ENCODE peak calls at places on chromosome 1, in six cellular contexts. X, C, M, B, S and U are unnamed samples.

GRCh38 chr1:153490272-153491051 is 30.0 kb upstream of the S100A7 start:
- DNase-seq in C (no peak), S (no peak), X (no peak), M (peak), B (no peak), U (peak)

GRCh38 chr1:56516539-56517252 is 62.7 kb downstream of the PLPP3 start:
- DNase-seq in S (peak), M (peak), X (no peak), B (no peak), C (peak), U (peak)

GRCh38 chr1:67948155-67949075 is 102.0 kb downstream of the DIRAS3 start:
- DNase-seq in B (no peak), X (no peak), C (no peak), S (peak), M (peak), U (peak)

GRCh38 chr1:210132582-210132981 is 100.0 kb upstream of the SERTAD4 start:
- DNase-seq in S (peak), M (peak), X (peak), C (no peak), B (no peak), U (peak)

GRCh38 chr1:211333906-211334305 is 7.3 kb downstream of the TRAF5 start:
- DNase-seq in C (no peak), X (no peak), B (peak), S (no peak), M (no peak), U (peak)

GRCh38 chr1:21496886-21497285 is 12.3 kb upstream of the ALPL start:
- DNase-seq in M (no peak), X (no peak), C (no peak), B (no peak), S (no peak), U (no peak)

GRCh38 chr1:91736999-91737615 is 148.8 kb downstream of the TGFBR3 start:
- DNase-seq in B (no peak), S (peak), X (peak), M (peak), C (peak), U (peak)

GRCh38 chr1:30422251-30422650 is 301.1 kb downstream of the MATN1 start:
- DNase-seq in X (no peak), M (no peak), S (peak), B (peak), C (peak), U (no peak)

GRCh38 chr1:3664700-3665375 is 12.5 kb downstream of the TP73 start:
- DNase-seq in S (no peak), X (no peak), M (no peak), C (no peak), B (no peak), U (no peak)

GRCh38 chr1:3905953-3906671 is 6.0 kb upstream of the C1orf174 start:
- DNase-seq in C (no peak), X (no peak), B (no peak), M (no peak), S (no peak), U (no peak)

GRCh38 chr1:25107643-25108010 is 124.7 kb downstream of the SYF2 start:
- DNase-seq in B (no peak), M (peak), X (no peak), C (no peak), S (no peak), U (peak)

GRCh38 chr1:215819114-215819513 is 252.0 kb downstream of the KCTD3 start:
- DNase-seq in M (peak), B (no peak), S (peak), X (no peak), C (no peak), U (peak)

GRCh38 chr1:94658221-94658620 is 116.7 kb upstream of the F3 start:
- DNase-seq in M (peak), C (no peak), S (no peak), X (no peak), B (peak), U (peak)

GRCh38 chr1:207454046-207454964 is at the start of gene CR2:
- DNase-seq in X (peak), B (peak), M (no peak), S (peak), C (peak), U (no peak)

GRCh38 chr1:48916121-48917069 is 139.7 kb upstream of the BEND5 start:
- DNase-seq in X (peak), S (peak), C (peak), M (peak), B (peak), U (peak)

GRCh38 chr1:47616036-47616435 is 178.2 kb downstream of the FOXD2 start:
- DNase-seq in C (peak), B (no peak), S (no peak), X (no peak), M (no peak), U (no peak)

GRCh38 chr1:91872560-91873081 is 13.3 kb downstream of the TGFBR3 start:
- DNase-seq in B (no peak), X (no peak), C (no peak), S (no peak), M (peak), U (no peak)

GRCh38 chr1:24705260-24706073 is 39.8 kb upstream of the CLIC4 start:
- DNase-seq in S (peak), X (peak), B (peak), M (peak), C (peak), U (peak)

GRCh38 chr1:218461351-218461750 is 116.2 kb downstream of the TGFB2 start:
- DNase-seq in C (no peak), B (no peak), X (no peak), M (no peak), S (no peak), U (peak)

GRCh38 chr1:89725016-89725380 is 92.1 kb downstream of the LRRC8C start:
- DNase-seq in M (peak), C (no peak), B (no peak), S (peak), X (no peak), U (peak)

GRCh38 chr1:19637606-19638005 is 6.5 kb upstream of the NBL1 start:
- DNase-seq in X (no peak), C (no peak), S (no peak), M (no peak), B (no peak), U (no peak)

GRCh38 chr1:161091796-161092507 is 2.6 kb upstream of the NECTIN4 start:
- DNase-seq in B (no peak), C (no peak), S (peak), X (no peak), M (no peak), U (no peak)

GRCh38 chr1:186144505-186144904 is 230.5 kb downstream of the TPR start:
- DNase-seq in M (no peak), B (no peak), X (no peak), S (no peak), C (no peak), U (no peak)

GRCh38 chr1:15933684-15934083 is 42.2 kb downstream of the ZBTB17 start:
- DNase-seq in X (no peak), C (no peak), S (no peak), M (no peak), B (no peak), U (no peak)

GRCh38 chr1:4305526-4306301 is 348.7 kb upstream of the AJAP1 start:
- DNase-seq in B (no peak), M (no peak), X (no peak), C (peak), S (peak), U (no peak)

GRCh38 chr1:225896937-225897549 is 8.1 kb upstream of the LEFTY1 start:
- DNase-seq in B (no peak), S (no peak), C (no peak), M (peak), X (no peak), U (peak)
- H4K91ac ChIP-seq in B (peak), S (no peak), C (no peak), M (no peak), X (no peak), U (no peak)

DNA sequence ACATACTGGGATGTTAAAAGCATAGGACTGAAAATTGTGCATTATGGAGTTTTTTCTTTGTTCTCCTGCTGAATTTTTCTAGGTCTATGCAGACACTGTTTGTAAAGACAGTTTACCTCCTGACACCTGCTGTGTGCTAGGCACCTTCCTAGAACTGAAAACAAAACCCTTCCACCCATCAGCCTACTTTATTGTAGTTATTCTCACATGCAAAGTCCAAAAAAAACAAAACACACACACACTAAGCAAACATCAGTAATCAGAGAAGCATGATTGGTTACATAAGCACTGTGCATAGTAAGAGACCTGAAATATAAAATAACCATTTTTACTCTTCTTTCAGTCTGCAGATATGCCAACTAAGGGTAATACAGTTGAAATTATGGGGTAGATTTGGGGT is 195.1 kb downstream of the CRB1 start:
- DNase-seq in S (no peak), X (no peak), M (no peak), C (no peak), B (no peak), U (no peak)
- H4K91ac ChIP-seq in S (no peak), X (no peak), M (no peak), C (no peak), B (no peak), U (no peak)

DNA sequence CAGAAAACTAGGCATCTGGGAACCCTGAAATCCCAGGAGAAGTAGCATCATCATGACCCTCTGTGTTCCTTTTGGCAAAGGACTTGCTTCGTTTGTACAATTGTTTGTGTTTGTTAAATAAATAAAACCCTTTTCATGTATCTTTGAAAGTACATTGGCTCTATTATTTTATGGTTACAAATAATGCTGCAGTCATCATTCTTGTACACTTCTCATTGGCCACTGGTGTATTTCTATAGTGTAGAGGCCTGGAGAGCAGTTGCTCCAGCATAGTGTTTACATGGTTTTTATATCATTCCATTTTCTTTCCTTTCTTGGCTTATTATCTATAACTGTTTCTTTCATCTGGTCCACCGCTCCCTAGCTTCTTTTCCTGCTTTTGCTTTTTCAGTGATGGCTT is 253.3 kb downstream of the FAM72C start:
- DNase-seq in S (no peak), M (no peak), B (no peak), X (no peak), C (no peak), U (no peak)
- H4K91ac ChIP-seq in S (no peak), M (no peak), B (no peak), X (no peak), C (no peak), U (no peak)

DNA sequence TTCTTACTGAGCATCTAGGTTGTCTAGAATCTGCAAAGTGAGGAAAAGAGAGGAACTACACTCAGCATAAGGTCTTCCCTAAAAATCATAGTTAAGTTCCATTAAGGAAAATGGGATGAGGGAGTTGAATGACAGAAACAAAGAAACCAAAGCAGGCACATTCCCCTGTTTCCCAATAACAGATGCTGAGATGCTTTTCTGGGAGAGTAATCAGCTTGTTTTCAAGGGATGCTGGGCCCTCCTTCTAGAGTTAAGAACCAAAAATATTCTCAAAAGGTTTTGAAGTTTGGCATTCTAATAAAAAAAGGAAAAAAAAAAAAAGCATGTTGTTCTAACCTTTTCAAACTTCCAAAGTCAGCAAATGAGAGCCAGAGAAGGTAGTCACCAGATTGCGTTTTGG is 105.2 kb upstream of the ZNF648 start:
- DNase-seq in B (no peak), M (no peak), C (no peak), X (no peak), S (peak), U (no peak)
- H4K91ac ChIP-seq in B (no peak), M (no peak), C (no peak), X (no peak), S (no peak), U (no peak)

DNA sequence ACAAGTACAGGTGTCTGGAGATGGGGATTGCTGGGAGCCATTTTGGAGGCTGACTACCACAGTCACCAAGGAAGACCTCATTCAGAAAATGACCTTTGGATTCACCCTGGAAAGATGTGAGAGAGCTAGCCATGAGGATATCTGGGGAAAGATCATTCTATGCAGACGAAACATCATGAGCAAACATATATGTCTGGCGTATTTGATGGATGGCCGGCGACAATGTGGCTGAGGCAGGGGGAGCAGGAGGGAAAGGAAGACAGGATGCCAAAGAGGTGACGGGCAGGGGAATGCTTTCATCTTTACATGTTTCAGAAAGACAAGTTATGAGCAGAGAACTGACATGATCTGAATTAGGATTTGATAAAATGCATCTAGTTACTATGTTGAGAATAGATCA is 61.5 kb upstream of the SOX13 start:
- DNase-seq in C (no peak), B (no peak), M (no peak), X (no peak), S (peak), U (no peak)
- H4K91ac ChIP-seq in C (no peak), B (no peak), M (no peak), X (no peak), S (no peak), U (no peak)